ENCODE peak calls at places on chromosomes 7 and 10, in seven cellular contexts. One of them, this sample, is unnamed.

GRCh38 chr7:128035712-128036111 is 4.5 kb upstream of the LRRC4 start:
- DNase-seq in CD8-positive, alpha-beta T cell: no peak
- DNase-seq in GM12865: no peak
- DNase-seq in colonic mucosa: no peak
- DNase-seq in left ventricle myocardium inferior: no peak
- DNase-seq in Caco-2: peak
- DNase-seq in HCT116: no peak
- DNase-seq in this sample: no peak

GRCh38 chr10:122199689-122200088 is 71.4 kb upstream of the BTBD16 start:
- DNase-seq in CD8-positive, alpha-beta T cell: no peak
- DNase-seq in GM12865: no peak
- DNase-seq in colonic mucosa: no peak
- DNase-seq in left ventricle myocardium inferior: no peak
- DNase-seq in Caco-2: no peak
- DNase-seq in HCT116: no peak
- DNase-seq in this sample: no peak

GRCh38 chr7:121138262-121138933 is 149.9 kb downstream of the CPED1 start:
- DNase-seq in CD8-positive, alpha-beta T cell: no peak
- DNase-seq in GM12865: peak
- DNase-seq in colonic mucosa: no peak
- DNase-seq in left ventricle myocardium inferior: no peak
- DNase-seq in Caco-2: peak
- DNase-seq in HCT116: no peak
- DNase-seq in this sample: peak

GRCh38 chr10:53406532-53406931 is 633.9 kb upstream of the MBL2 start:
- DNase-seq in CD8-positive, alpha-beta T cell: no peak
- DNase-seq in GM12865: no peak
- DNase-seq in colonic mucosa: no peak
- DNase-seq in left ventricle myocardium inferior: no peak
- DNase-seq in Caco-2: no peak
- DNase-seq in HCT116: no peak
- DNase-seq in this sample: no peak

GRCh38 chr7:77550586-77550985 is 13.5 kb downstream of the PTPN12 start:
- DNase-seq in CD8-positive, alpha-beta T cell: no peak
- DNase-seq in GM12865: no peak
- DNase-seq in colonic mucosa: no peak
- DNase-seq in left ventricle myocardium inferior: no peak
- DNase-seq in Caco-2: no peak
- DNase-seq in HCT116: no peak
- DNase-seq in this sample: no peak

GRCh38 chr10:69515699-69516547 is 57.3 kb downstream of the NEUROG3 start:
- DNase-seq in CD8-positive, alpha-beta T cell: peak
- DNase-seq in GM12865: peak
- DNase-seq in colonic mucosa: peak
- DNase-seq in left ventricle myocardium inferior: peak
- DNase-seq in Caco-2: peak
- DNase-seq in HCT116: peak
- DNase-seq in this sample: peak

GRCh38 chr7:147432068-147432467 is 1158.5 kb upstream of the C7orf33 start:
- DNase-seq in CD8-positive, alpha-beta T cell: no peak
- DNase-seq in GM12865: no peak
- DNase-seq in colonic mucosa: no peak
- DNase-seq in left ventricle myocardium inferior: no peak
- DNase-seq in Caco-2: peak
- DNase-seq in HCT116: no peak
- DNase-seq in this sample: no peak

GRCh38 chr7:10802526-10802925 is 171.1 kb upstream of the PHF14 start:
- DNase-seq in CD8-positive, alpha-beta T cell: no peak
- DNase-seq in GM12865: no peak
- DNase-seq in colonic mucosa: no peak
- DNase-seq in left ventricle myocardium inferior: no peak
- DNase-seq in Caco-2: no peak
- DNase-seq in HCT116: no peak
- DNase-seq in this sample: no peak

GRCh38 chr7:149598721-149599308 is 101.2 kb upstream of the ZNF746 start:
- DNase-seq in CD8-positive, alpha-beta T cell: no peak
- DNase-seq in GM12865: peak
- DNase-seq in colonic mucosa: peak
- DNase-seq in left ventricle myocardium inferior: no peak
- DNase-seq in Caco-2: peak
- DNase-seq in HCT116: peak
- DNase-seq in this sample: no peak

GRCh38 chr10:100788027-100788900 is 42.9 kb downstream of the PAX2 start:
- DNase-seq in CD8-positive, alpha-beta T cell: no peak
- DNase-seq in GM12865: no peak
- DNase-seq in colonic mucosa: no peak
- DNase-seq in left ventricle myocardium inferior: no peak
- DNase-seq in Caco-2: no peak
- DNase-seq in HCT116: no peak
- DNase-seq in this sample: no peak

GRCh38 chr7:3943779-3944520 is 642.9 kb downstream of the SDK1 start:
- DNase-seq in CD8-positive, alpha-beta T cell: no peak
- DNase-seq in GM12865: no peak
- DNase-seq in colonic mucosa: no peak
- DNase-seq in left ventricle myocardium inferior: no peak
- DNase-seq in Caco-2: no peak
- DNase-seq in HCT116: no peak
- DNase-seq in this sample: no peak

GRCh38 chr10:104472505-104472904 is 118.9 kb downstream of the CFAP58 start:
- DNase-seq in CD8-positive, alpha-beta T cell: no peak
- DNase-seq in GM12865: no peak
- DNase-seq in colonic mucosa: no peak
- DNase-seq in left ventricle myocardium inferior: no peak
- DNase-seq in Caco-2: no peak
- DNase-seq in HCT116: peak
- DNase-seq in this sample: no peak

GRCh38 chr10:95742529-95742884 is 13.5 kb upstream of the ENTPD1 start:
- DNase-seq in CD8-positive, alpha-beta T cell: no peak
- DNase-seq in GM12865: peak
- DNase-seq in colonic mucosa: peak
- DNase-seq in left ventricle myocardium inferior: no peak
- DNase-seq in Caco-2: no peak
- DNase-seq in HCT116: no peak
- DNase-seq in this sample: no peak

DNA sequence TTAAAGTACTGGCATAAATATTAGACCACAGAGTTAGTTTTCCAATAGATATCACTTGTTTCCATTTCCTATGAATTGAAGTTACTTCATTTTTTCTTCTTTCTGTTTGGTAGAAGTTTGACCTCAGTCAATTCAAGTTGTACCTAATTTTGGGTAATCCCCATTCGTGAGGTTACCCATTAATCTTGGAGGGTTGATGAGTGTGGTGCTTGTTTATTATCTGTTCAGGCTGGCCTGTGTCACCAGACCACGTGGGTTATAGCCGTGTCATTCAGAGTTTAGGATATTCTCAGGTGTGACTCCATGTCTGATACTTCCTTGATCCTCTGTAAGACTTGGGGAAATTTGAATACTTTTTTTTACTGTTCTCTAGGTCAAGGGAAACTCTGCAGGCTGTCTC is 133.9 kb upstream of the TPK1 start:
- DNase-seq in CD8-positive, alpha-beta T cell: no peak
- DNase-seq in GM12865: no peak
- DNase-seq in colonic mucosa: no peak
- DNase-seq in left ventricle myocardium inferior: no peak
- DNase-seq in Caco-2: no peak
- DNase-seq in HCT116: no peak
- DNase-seq in this sample: no peak
- H3K4me3 ChIP-seq in CD8-positive, alpha-beta T cell: no peak
- H3K4me3 ChIP-seq in GM12865: no peak
- H3K4me3 ChIP-seq in colonic mucosa: no peak
- H3K4me3 ChIP-seq in left ventricle myocardium inferior: no peak
- H3K4me3 ChIP-seq in Caco-2: no peak
- H3K4me3 ChIP-seq in HCT116: no peak
- H3K4me3 ChIP-seq in this sample: no peak

GRCh38 chr10:77907900-77908717 is 18.4 kb downstream of the DLG5 start:
- DNase-seq in CD8-positive, alpha-beta T cell: no peak
- DNase-seq in GM12865: peak
- DNase-seq in colonic mucosa: no peak
- DNase-seq in left ventricle myocardium inferior: no peak
- DNase-seq in Caco-2: peak
- DNase-seq in HCT116: no peak
- DNase-seq in this sample: no peak
- TF ChIP-seq CTCF in CD8-positive, alpha-beta T cell: no peak
- TF ChIP-seq CTCF in GM12865: peak
- TF ChIP-seq CTCF in colonic mucosa: peak
- TF ChIP-seq CTCF in left ventricle myocardium inferior: no peak
- TF ChIP-seq CTCF in Caco-2: peak
- TF ChIP-seq CTCF in HCT116: peak
- TF ChIP-seq CTCF in this sample: peak

GRCh38 chr10:102670065-102670400 is 25.8 kb downstream of the TRIM8 start:
- DNase-seq in CD8-positive, alpha-beta T cell: no peak
- DNase-seq in GM12865: no peak
- DNase-seq in colonic mucosa: no peak
- DNase-seq in left ventricle myocardium inferior: no peak
- DNase-seq in Caco-2: no peak
- DNase-seq in HCT116: no peak
- DNase-seq in this sample: no peak
- H3K4me3 ChIP-seq in CD8-positive, alpha-beta T cell: no peak
- H3K4me3 ChIP-seq in GM12865: no peak
- H3K4me3 ChIP-seq in colonic mucosa: no peak
- H3K4me3 ChIP-seq in left ventricle myocardium inferior: no peak
- H3K4me3 ChIP-seq in Caco-2: no peak
- H3K4me3 ChIP-seq in HCT116: no peak
- H3K4me3 ChIP-seq in this sample: no peak

GRCh38 chr10:114876602-114877300 is 55.2 kb downstream of the FHIP2A start:
- DNase-seq in CD8-positive, alpha-beta T cell: peak
- DNase-seq in GM12865: peak
- DNase-seq in colonic mucosa: peak
- DNase-seq in left ventricle myocardium inferior: peak
- DNase-seq in Caco-2: peak
- DNase-seq in HCT116: peak
- DNase-seq in this sample: peak

GRCh38 chr10:114879093-114879492 is 57.5 kb downstream of the FHIP2A start:
- DNase-seq in CD8-positive, alpha-beta T cell: no peak
- DNase-seq in GM12865: no peak
- DNase-seq in colonic mucosa: no peak
- DNase-seq in left ventricle myocardium inferior: no peak
- DNase-seq in Caco-2: no peak
- DNase-seq in HCT116: no peak
- DNase-seq in this sample: no peak

GRCh38 chr10:114874827-114875541 is 53.4 kb downstream of the FHIP2A start:
- DNase-seq in CD8-positive, alpha-beta T cell: no peak
- DNase-seq in GM12865: peak
- DNase-seq in colonic mucosa: no peak
- DNase-seq in left ventricle myocardium inferior: no peak
- DNase-seq in Caco-2: peak
- DNase-seq in HCT116: no peak
- DNase-seq in this sample: no peak

GRCh38 chr10:114877301-114877644 is 55.7 kb downstream of the FHIP2A start:
- DNase-seq in CD8-positive, alpha-beta T cell: no peak
- DNase-seq in GM12865: no peak
- DNase-seq in colonic mucosa: no peak
- DNase-seq in left ventricle myocardium inferior: no peak
- DNase-seq in Caco-2: no peak
- DNase-seq in HCT116: no peak
- DNase-seq in this sample: no peak

GRCh38 chr10:114876169-114876568 is 54.6 kb downstream of the FHIP2A start:
- DNase-seq in CD8-positive, alpha-beta T cell: no peak
- DNase-seq in GM12865: no peak
- DNase-seq in colonic mucosa: no peak
- DNase-seq in left ventricle myocardium inferior: no peak
- DNase-seq in Caco-2: peak
- DNase-seq in HCT116: no peak
- DNase-seq in this sample: no peak
- TF ChIP-seq CTCF in CD8-positive, alpha-beta T cell: no peak
- TF ChIP-seq CTCF in GM12865: no peak
- TF ChIP-seq CTCF in colonic mucosa: no peak
- TF ChIP-seq CTCF in left ventricle myocardium inferior: no peak
- TF ChIP-seq CTCF in Caco-2: peak
- TF ChIP-seq CTCF in HCT116: no peak
- TF ChIP-seq CTCF in this sample: peak

DNA sequence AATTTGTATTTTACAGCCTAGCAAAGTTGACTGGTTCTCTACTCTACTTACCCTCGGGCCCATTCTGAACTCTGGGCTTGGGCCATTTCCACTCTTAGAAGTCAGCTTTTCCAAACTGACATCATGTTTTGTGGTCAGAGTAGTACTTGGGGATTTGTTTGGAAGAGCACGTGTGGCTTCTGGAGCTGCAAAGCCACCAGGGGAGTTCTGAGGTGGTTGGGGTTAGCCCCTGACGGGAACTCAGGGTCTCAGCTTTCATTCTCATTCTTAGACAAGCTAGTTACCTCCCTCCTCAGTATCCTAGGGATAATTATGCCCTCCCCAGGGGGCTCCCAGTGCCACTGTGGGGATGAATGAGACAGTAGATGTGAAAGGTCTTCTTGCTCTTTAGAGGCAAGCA is 647.7 kb upstream of the GALNT17 start:
- DNase-seq in CD8-positive, alpha-beta T cell: no peak
- DNase-seq in GM12865: no peak
- DNase-seq in colonic mucosa: no peak
- DNase-seq in left ventricle myocardium inferior: no peak
- DNase-seq in Caco-2: no peak
- DNase-seq in HCT116: no peak
- DNase-seq in this sample: no peak
- H3K4me3 ChIP-seq in CD8-positive, alpha-beta T cell: no peak
- H3K4me3 ChIP-seq in GM12865: no peak
- H3K4me3 ChIP-seq in colonic mucosa: no peak
- H3K4me3 ChIP-seq in left ventricle myocardium inferior: no peak
- H3K4me3 ChIP-seq in Caco-2: no peak
- H3K4me3 ChIP-seq in HCT116: no peak
- H3K4me3 ChIP-seq in this sample: no peak

DNA sequence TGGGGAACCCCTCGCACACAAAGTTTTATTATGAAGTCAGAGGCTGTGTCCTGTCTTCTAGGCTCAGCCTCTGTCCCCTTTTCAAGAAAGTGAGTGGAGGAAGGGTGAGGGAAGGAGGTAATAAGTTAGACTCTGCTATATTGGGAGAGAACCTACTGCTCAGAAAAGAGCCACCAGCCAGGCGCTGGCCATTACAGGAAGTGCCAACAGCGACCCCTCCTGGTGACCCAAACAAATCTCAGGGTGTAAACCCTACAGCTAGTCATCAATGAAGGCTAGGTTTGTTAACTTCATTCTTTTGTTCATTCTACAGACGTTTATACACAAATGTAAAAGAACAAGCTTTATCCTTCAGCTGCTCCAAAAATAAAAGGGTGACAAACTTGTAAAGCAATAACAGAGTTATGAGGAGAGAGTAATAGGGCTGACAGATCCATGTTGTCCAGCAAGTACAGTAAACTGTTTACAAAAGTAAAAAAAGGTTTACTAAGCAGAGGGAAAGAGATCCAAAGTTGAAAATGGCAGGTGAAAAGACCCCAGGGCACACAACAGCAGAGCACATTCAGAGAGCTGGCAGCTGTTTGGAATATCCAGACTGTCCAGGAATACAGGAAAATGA is 82.7 kb downstream of the FAM204A start:
- DNase-seq in CD8-positive, alpha-beta T cell: no peak
- DNase-seq in GM12865: peak
- DNase-seq in colonic mucosa: peak
- DNase-seq in left ventricle myocardium inferior: no peak
- DNase-seq in Caco-2: peak
- DNase-seq in HCT116: peak
- DNase-seq in this sample: no peak
- TF ChIP-seq CTCF in CD8-positive, alpha-beta T cell: no peak
- TF ChIP-seq CTCF in GM12865: peak
- TF ChIP-seq CTCF in colonic mucosa: peak
- TF ChIP-seq CTCF in left ventricle myocardium inferior: peak
- TF ChIP-seq CTCF in Caco-2: peak
- TF ChIP-seq CTCF in HCT116: peak
- TF ChIP-seq CTCF in this sample: peak

This sample was measured in GM12864.